ENCODE peak calls at places on chromosomes 2 and 18, in six cellular contexts. D, W, E, K, B and S are unnamed samples.

GRCh38 chr2:33275689-33276444 is 200.6 kb upstream of the RASGRP3 start:
- DNase-seq in D (peak), W (peak), E (peak), K (peak), B (peak), S (peak)

GRCh38 chr2:14700753-14701152 is 68.2 kb downstream of the LRATD1 start:
- DNase-seq in D (no peak), W (peak), E (peak), K (no peak), B (no peak), S (no peak)

GRCh38 chr2:111662771-111663470 is 221.1 kb downstream of the ANAPC1 start:
- DNase-seq in D (no peak), W (no peak), E (peak), K (no peak), B (no peak), S (no peak)

GRCh38 chr2:133138693-133139092 is 429.6 kb downstream of the NCKAP5 start:
- DNase-seq in D (no peak), W (no peak), E (no peak), K (no peak), B (no peak), S (no peak)

GRCh38 chr2:17717666-17718065 is 35.9 kb downstream of the SMC6 start:
- DNase-seq in D (no peak), W (no peak), E (no peak), K (no peak), B (no peak), S (no peak)

GRCh38 chr2:51695531-51695930 is 663.6 kb upstream of the NRXN1 start:
- DNase-seq in D (no peak), W (peak), E (peak), K (no peak), B (no peak), S (no peak)

GRCh38 chr2:170817247-170817998 is 736 bp downstream of the GAD1 start:
- DNase-seq in D (no peak), W (peak), E (peak), K (no peak), B (no peak), S (no peak)

GRCh38 chr18:44839239-44839666 is 158.6 kb downstream of the SETBP1 start:
- DNase-seq in D (no peak), W (peak), E (peak), K (peak), B (peak), S (peak)

GRCh38 chr2:239288237-239288636 is 112.6 kb downstream of the HDAC4 start:
- DNase-seq in D (no peak), W (no peak), E (no peak), K (no peak), B (no peak), S (no peak)

GRCh38 chr2:227783404-227784138 is 30.1 kb upstream of the CCL20 start:
- DNase-seq in D (no peak), W (no peak), E (no peak), K (no peak), B (peak), S (no peak)

GRCh38 chr2:40353236-40353635 is 98.7 kb downstream of the SLC8A1 start:
- DNase-seq in D (no peak), W (peak), E (peak), K (peak), B (no peak), S (peak)

GRCh38 chr18:3725100-3725499 is 275.1 kb downstream of the TGIF1 start:
- DNase-seq in D (no peak), W (no peak), E (no peak), K (no peak), B (no peak), S (no peak)

GRCh38 chr18:35005963-35006577 is 35.1 kb upstream of the MAPRE2 start:
- DNase-seq in D (no peak), W (peak), E (peak), K (no peak), B (peak), S (no peak)

GRCh38 chr2:84386326-84386995 is 72.6 kb downstream of the SUCLG1 start:
- DNase-seq in D (no peak), W (no peak), E (no peak), K (no peak), B (no peak), S (no peak)

GRCh38 chr2:71974846-71975245 is 172.8 kb downstream of the CYP26B1 start:
- DNase-seq in D (no peak), W (peak), E (peak), K (no peak), B (no peak), S (no peak)

GRCh38 chr2:201911372-201911771 is 105.0 kb downstream of the CDK15 start:
- DNase-seq in D (no peak), W (no peak), E (no peak), K (no peak), B (no peak), S (no peak)

GRCh38 chr2:201907128-201907886 is 101.0 kb downstream of the CDK15 start:
- DNase-seq in D (no peak), W (no peak), E (no peak), K (no peak), B (peak), S (no peak)

GRCh38 chr2:201908901-201909300 is 102.6 kb downstream of the CDK15 start:
- DNase-seq in D (no peak), W (no peak), E (peak), K (no peak), B (no peak), S (no peak)

GRCh38 chr2:201909961-201910361 is 103.6 kb downstream of the CDK15 start:
- DNase-seq in D (no peak), W (peak), E (peak), K (no peak), B (peak), S (no peak)

DNA sequence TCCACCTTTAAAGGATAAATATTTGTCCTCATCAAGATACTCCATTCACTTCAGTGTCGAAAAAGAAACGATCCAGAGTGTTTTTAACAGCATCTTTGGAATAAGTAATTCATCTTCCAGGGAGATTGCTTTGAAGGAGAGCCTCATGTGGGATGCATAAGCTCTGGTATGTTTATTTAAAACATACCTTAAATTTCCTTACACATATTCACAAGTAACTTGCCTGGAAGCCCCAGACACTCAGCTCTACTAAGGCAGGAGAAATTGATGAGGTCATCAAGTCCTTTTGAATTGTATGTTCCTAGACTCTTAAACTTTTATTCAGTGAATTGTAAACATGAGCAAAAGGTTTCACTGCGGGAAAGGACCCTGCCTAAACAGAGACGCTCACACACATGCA is 103.0 kb downstream of the CDK15 start:
- DNase-seq in D (peak), W (peak), E (peak), K (no peak), B (no peak), S (no peak)
- H3K4me3 ChIP-seq in D (no peak), W (peak), E (peak), K (no peak), B (peak), S (no peak)

GRCh38 chr2:176096986-176097819 is 2.4 kb upstream of the HOXD12 start:
- DNase-seq in D (no peak), W (peak), E (peak), K (peak), B (peak), S (peak)
- H3K4me3 ChIP-seq in D (peak), W (peak), E (peak), K (peak), B (peak), S (peak)

GRCh38 chr2:73828818-73829570 is at the start of gene STAMBP:
- DNase-seq in D (peak), W (peak), E (peak), K (peak), B (peak), S (peak)

GRCh38 chr2:73828389-73828817 is 358 bp upstream of the STAMBP start:
- DNase-seq in D (no peak), W (no peak), E (no peak), K (no peak), B (no peak), S (no peak)

GRCh38 chr2:73827018-73827417 is 1.7 kb upstream of the STAMBP start:
- DNase-seq in D (no peak), W (peak), E (peak), K (no peak), B (peak), S (no peak)

GRCh38 chr2:73825408-73825807 is 3.4 kb upstream of the STAMBP start:
- DNase-seq in D (no peak), W (no peak), E (peak), K (no peak), B (no peak), S (no peak)

DNA sequence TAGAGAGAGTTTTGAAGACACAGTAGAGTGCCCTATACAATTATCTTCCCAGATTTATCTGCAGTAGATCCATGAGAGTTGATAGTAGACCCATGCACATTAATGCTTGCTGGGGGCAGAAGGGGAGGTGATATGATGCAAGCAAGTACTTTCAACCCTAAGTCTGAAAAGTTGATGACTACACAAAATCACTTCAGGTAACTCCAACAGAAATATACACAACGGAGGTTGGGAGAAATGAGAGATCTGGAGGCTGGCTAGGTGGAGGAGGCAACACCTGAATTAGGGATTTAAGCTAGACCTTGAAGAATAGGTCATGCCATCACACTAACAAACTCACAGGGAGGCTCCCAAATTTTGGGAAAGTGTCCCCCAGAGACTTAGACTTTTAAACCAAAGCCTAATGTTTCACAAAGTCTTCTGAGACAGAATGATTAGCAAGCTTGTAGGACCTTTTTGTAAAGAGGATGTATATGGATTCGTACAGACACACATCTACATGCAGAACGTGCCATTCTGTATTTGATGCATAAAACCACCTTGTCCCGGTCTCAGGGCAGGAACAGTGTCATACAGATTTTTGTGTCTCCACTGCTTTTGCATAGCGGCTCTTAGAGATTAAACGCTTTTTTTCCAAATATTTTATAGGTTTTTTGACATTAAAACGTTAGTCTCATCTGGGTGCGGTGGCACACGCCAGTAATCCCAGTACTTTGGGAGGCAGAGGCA is 937 bp upstream of the STAMBP start:
- DNase-seq in D (no peak), W (no peak), E (no peak), K (no peak), B (no peak), S (no peak)
- H3K4me3 ChIP-seq in D (no peak), W (peak), E (peak), K (no peak), B (peak), S (peak)

GRCh38 chr2:161078211-161078539 is 82.1 kb upstream of the TANK start:
- DNase-seq in D (no peak), W (no peak), E (no peak), K (no peak), B (no peak), S (no peak)
- H3K4me3 ChIP-seq in D (no peak), W (no peak), E (no peak), K (no peak), B (no peak), S (no peak)

GRCh38 chr2:134245340-134245984 is 8.4 kb upstream of the MGAT5 start:
- DNase-seq in D (no peak), W (peak), E (peak), K (peak), B (peak), S (peak)
- H3K4me3 ChIP-seq in D (no peak), W (no peak), E (no peak), K (no peak), B (no peak), S (no peak)

GRCh38 chr18:77054606-77055428 is 77.8 kb downstream of the MBP start:
- DNase-seq in D (no peak), W (peak), E (peak), K (peak), B (peak), S (peak)
- H3K4me3 ChIP-seq in D (no peak), W (no peak), E (no peak), K (no peak), B (peak), S (peak)

GRCh38 chr2:220446106-220446712 is 818.8 kb downstream of the SLC4A3 start:
- DNase-seq in D (no peak), W (no peak), E (no peak), K (no peak), B (no peak), S (no peak)
- H3K4me3 ChIP-seq in D (no peak), W (no peak), E (no peak), K (no peak), B (no peak), S (no peak)

GRCh38 chr2:216057688-216058193 is 23.9 kb downstream of the PECR start:
- DNase-seq in D (peak), W (peak), E (peak), K (peak), B (peak), S (no peak)
- H3K4me3 ChIP-seq in D (no peak), W (no peak), E (no peak), K (peak), B (no peak), S (no peak)

DNA sequence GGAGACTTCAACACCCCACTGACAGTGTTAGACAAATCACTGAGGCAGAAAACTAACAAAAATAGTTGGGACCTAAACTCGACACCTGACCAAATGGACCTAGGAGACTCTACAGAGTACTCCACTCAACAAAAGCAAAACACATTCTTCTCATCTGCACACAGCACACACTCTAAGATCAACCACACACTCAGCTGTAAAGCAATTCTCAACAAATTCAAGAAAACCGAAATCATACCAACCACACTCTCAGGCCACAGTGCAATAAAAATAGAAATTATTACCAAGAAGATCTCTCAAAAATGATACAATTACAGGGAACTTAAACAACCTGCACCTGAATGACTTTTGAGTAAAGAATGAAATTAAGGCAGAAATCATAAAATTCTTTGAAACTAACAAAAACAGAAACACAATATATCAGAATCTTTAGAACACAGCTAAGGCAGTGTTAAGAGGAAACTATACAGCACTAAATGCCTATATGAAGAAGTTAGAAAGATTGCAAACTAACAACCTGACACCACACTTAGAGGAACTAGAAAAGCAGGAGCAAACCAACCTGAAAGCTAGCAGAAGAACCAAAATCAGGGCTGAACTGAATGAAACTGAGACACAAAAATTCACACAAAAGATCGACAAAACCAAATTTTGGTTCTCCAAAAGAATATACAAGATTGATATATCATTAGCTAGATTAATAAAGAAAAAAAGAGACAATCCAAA is 46.3 kb downstream of the RTTN start:
- DNase-seq in D (no peak), W (no peak), E (no peak), K (no peak), B (no peak), S (no peak)
- H3K4me3 ChIP-seq in D (no peak), W (no peak), E (no peak), K (no peak), B (no peak), S (no peak)

DNA sequence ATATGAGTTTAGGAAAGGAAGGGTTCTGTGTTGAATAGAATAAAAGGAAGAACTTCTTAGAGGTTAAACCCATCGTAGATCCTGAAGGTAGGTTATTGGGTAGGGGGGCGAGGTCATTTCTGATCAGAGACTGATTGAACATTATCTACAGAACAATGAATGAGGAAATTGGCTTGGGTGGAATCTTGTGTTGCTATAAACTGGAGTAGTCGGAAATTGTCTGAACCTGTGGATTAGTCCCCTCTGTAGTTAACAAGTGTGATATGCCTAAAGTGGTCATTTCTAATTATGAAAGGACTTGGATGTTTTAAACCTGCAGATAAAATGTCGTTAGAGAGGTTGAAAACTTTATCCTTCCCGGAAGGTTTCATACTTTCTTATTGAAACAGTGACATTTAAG is 42.1 kb downstream of the EML4 start:
- DNase-seq in D (no peak), W (no peak), E (no peak), K (no peak), B (no peak), S (no peak)
- H3K4me3 ChIP-seq in D (no peak), W (no peak), E (no peak), K (no peak), B (no peak), S (no peak)